ENCODE peak calls at places on chromosomes 16 and 17, in four cellular contexts. D is MM.1S; M is body of pancreas; H is CD8-positive, alpha-beta memory T cell. X is an unnamed sample. For H3K27me3, the result is how much of the 10 kb centered on the place peaks cover.

GRCh38 chr17:14094676-14095075 is 25.4 kb downstream of the COX10 start:
- DNase-seq in D (no peak), H (no peak), M (no peak), X (no peak)

GRCh38 chr17:48715496-48716399 is 6.6 kb downstream of the PRAC1 start:
- DNase-seq in M (no peak), H (no peak), D (no peak), X (no peak)

GRCh38 chr16:17379121-17379571 is 91.6 kb downstream of the XYLT1 start:
- DNase-seq in D (no peak), H (no peak), M (peak), X (peak)

GRCh38 chr16:21336231-21336630 is 58.1 kb upstream of the CRYM start:
- DNase-seq in D (no peak), H (no peak), M (no peak), X (no peak)

GRCh38 chr17:70848785-70849184 is 679.5 kb downstream of the KCNJ2 start:
- DNase-seq in M (no peak), H (no peak), D (no peak), X (no peak)

GRCh38 chr16:19892902-19893301 is 8.3 kb upstream of the GPRC5B start:
- DNase-seq in H (no peak), D (no peak), M (no peak), X (no peak)

GRCh38 chr17:28745052-28745776 is 1.4 kb downstream of the TRAF4 start:
- DNase-seq in D (peak), M (peak), H (no peak), X (peak)

GRCh38 chr17:79124513-79125209 is 50.0 kb downstream of the ENGASE start:
- DNase-seq in H (no peak), D (no peak), M (no peak), X (no peak)

GRCh38 chr16:73878616-73879015 is 418.0 kb upstream of the PSMD7 start:
- DNase-seq in M (peak), D (peak), H (no peak), X (no peak)

GRCh38 chr17:1412185-1413110 is 12.4 kb upstream of the YWHAE start:
- DNase-seq in M (peak), H (no peak), D (no peak), X (no peak)

GRCh38 chr16:48498761-48499600 is 111.0 kb downstream of the N4BP1 start:
- DNase-seq in D (no peak), M (peak), H (no peak), X (no peak)

GRCh38 chr16:78791011-78791410 is 691.6 kb downstream of the WWOX start:
- DNase-seq in D (no peak), M (no peak), H (no peak), X (no peak)

GRCh38 chr17:2181206-2181983 is 122.2 kb downstream of the SMG6 start:
- DNase-seq in D (no peak), H (no peak), M (peak), X (no peak)

GRCh38 chr17:49585422-49586027 is 9.9 kb downstream of the NXPH3 start:
- DNase-seq in H (no peak), D (no peak), M (no peak), X (no peak)

GRCh38 chr17:81870155-81870977 is 771 bp downstream of the ARHGDIA start:
- DNase-seq in D (peak), H (peak), M (peak), X (peak)

GRCh38 chr16:66562986-66563385 is 3.3 kb upstream of the CMTM1 start:
- DNase-seq in D (no peak), H (no peak), M (no peak), X (no peak)

GRCh38 chr17:49015924-49016774 is 19.0 kb downstream of the IGF2BP1 start:
- DNase-seq in H (no peak), D (no peak), M (no peak), X (no peak)

GRCh38 chr16:84541999-84542876 is 37.8 kb upstream of the MEAK7 start:
- DNase-seq in D (no peak), M (no peak), H (no peak), X (no peak)

GRCh38 chr17:66172706-66173223 is 19.2 kb downstream of the CEP112 start:
- DNase-seq in H (no peak), D (no peak), M (no peak), X (no peak)

GRCh38 chr17:37116802-37117201 is 168.0 kb downstream of the AATF start:
- DNase-seq in D (no peak), H (no peak), M (no peak), X (no peak)

GRCh38 chr16:58009856-58010416 is 8.7 kb downstream of the USB1 start:
- DNase-seq in M (no peak), H (peak), D (no peak), X (no peak)

GRCh38 chr17:38617967-38618760 is 12.4 kb upstream of the SRCIN1 start:
- DNase-seq in M (no peak), H (no peak), D (no peak), X (no peak)

GRCh38 chr16:83928341-83929055 is 24.5 kb upstream of the OSGIN1 start:
- DNase-seq in H (peak), M (no peak), D (no peak), X (no peak)

GRCh38 chr16:85211247-85211910 is 99.1 kb upstream of the CIBAR2 start:
- DNase-seq in M (no peak), D (no peak), H (no peak), X (no peak)

GRCh38 chr17:82320140-82320840 is 2.9 kb upstream of the CD7 start:
- DNase-seq in M (no peak), H (peak), D (no peak), X (peak)

GRCh38 chr17:75848523-75849303 is 4.5 kb upstream of the UNC13D start:
- DNase-seq in M (peak), H (peak), D (peak), X (peak)

GRCh38 chr17:2704031-2704889 is 7.3 kb downstream of the CLUH start:
- DNase-seq in D (no peak), M (no peak), H (no peak), X (no peak)

DNA sequence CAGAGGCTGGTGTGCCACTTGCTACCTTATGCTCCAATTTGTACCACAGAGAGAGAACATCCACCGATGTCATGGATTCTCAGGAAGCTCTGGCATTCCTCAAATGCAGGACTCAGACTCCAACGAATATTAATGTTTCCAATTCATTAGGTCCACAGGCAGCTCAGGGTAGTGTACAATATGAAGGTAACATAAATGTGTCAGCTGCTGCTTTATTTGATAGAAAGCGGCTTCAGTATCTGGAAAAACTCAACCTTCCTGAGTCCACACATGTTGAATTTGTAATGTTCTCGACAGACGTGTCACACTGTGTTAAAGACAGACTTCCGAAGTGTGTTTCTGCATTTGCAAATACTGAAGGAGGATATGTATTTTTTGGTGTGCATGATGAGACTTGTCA is 16.1 kb downstream of the SLFN5 start:
- DNase-seq in D (no peak), H (no peak), M (no peak), X (no peak)
- H3K27me3 ChIP-seq in D (under half), H (under half), M (under half), X (under half)

GRCh38 chr16:13961099-13961811 is 41.3 kb downstream of the ERCC4 start:
- DNase-seq in M (no peak), H (no peak), D (no peak), X (no peak)

GRCh38 chr16:13956635-13957196 is 36.8 kb downstream of the ERCC4 start:
- DNase-seq in D (no peak), H (no peak), M (no peak), X (no peak)

GRCh38 chr16:13958438-13958837 is 38.5 kb downstream of the ERCC4 start:
- DNase-seq in M (no peak), H (no peak), D (no peak), X (no peak)

GRCh38 chr16:13959626-13960025 is 39.7 kb downstream of the ERCC4 start:
- DNase-seq in H (no peak), M (no peak), D (no peak), X (no peak)

DNA sequence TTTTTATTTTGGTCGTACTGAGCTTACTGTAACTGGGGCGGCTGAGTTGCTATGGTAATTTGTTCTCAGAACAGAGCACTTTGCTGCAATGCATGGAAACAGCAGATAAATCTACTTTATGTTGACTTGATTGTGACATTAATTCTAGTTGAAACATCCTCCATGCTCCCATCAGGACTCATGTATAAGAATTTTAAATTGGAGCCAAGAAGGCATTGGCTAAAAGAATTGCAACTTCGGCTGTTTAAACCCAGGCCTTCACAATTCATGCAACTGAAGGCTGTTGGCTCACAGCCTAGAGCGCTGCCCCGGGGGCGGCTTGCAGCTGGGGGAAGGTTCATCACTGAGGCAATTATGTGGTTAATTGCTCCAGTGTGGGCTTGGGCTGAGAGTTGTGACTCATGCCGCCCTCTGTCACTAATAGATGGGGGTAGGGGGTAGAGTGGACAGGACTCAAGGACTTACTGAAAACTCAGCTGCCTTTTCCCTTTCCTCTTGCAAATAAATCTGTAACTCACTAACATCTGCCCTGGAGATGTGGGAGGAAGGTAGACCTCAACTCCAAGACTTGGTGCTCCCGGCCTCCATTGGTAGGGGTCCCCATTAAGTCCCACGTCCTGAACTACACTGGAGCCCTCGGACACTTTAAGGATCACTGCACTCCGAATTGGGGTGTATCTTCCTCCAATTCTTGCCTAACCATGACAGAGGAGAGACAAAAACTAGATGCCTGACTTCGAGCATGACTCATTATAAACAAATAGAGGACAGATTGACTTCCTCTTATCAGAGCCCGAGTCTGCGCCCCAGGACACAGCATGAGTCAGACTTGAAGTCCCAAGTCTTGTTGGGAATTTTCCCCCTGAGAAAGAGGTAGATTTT is 37.5 kb downstream of the ERCC4 start:
- DNase-seq in H (no peak), D (peak), M (peak), X (peak)
- H3K4me3 ChIP-seq in H (peak), D (peak), M (no peak), X (peak)

GRCh38 chr17:80479246-80479566 is 2.8 kb upstream of the NPTX1 start:
- DNase-seq in M (no peak), H (no peak), D (no peak), X (no peak)
- H3K27me3 ChIP-seq in M (under half), H (under half), D (half or more), X (half or more)

DNA sequence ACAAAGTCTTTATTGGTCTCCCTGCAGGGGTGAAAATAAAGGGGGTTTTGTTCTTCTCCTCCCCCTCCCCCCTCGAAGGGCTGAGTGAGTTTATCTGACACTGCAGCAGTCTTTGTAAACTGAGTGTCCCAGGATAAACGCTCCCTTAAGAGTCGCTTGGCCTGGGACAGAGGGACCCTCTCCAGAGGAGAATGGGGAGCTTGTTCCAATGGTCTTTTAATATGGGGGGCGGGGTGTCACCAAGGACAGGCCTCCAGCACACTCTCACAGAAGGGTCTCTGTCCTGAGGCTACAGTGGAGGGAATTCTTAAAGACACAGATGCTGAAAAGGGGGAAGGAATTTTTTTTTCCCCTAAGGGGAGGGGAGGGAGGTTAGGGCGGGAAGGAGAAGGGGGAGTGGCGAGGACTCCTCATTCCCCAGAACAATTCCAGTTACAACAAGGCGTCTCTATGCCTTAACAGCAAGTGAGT is 455.5 kb downstream of the SOX9 start:
- DNase-seq in H (no peak), M (no peak), D (no peak), X (no peak)
- H3K4me3 ChIP-seq in H (no peak), M (no peak), D (no peak), X (no peak)

DNA sequence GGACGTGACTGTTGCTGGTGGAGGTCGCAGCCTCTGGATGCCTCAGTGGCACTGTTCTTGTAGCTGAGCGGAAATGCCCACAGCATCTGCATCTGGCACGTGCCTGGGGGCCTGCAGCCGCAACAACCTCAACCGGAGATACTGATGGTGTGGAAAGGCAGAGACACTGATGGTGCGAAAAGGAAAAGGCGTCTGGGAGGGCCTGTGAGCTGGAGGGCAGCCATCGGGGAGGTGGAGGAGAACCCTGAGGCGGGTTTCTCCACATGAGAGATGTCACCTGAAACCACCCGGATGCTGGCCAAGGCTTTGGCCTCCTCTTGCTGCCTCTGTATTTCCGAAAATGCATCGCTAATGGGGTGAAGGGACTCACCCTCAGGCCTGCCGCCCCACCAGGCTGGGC is 284.8 kb upstream of the WSB1 start:
- DNase-seq in M (no peak), H (no peak), D (no peak), X (no peak)
- H3K27me3 ChIP-seq in M (under half), H (under half), D (under half), X (under half)

GRCh38 chr16:86321491-86321890 is 188.8 kb upstream of the FOXF1 start:
- DNase-seq in D (no peak), H (no peak), M (no peak), X (no peak)

GRCh38 chr16:86324320-86324719 is 186.0 kb upstream of the FOXF1 start:
- DNase-seq in M (no peak), H (no peak), D (no peak), X (no peak)

GRCh38 chr16:86322840-86323239 is 187.5 kb upstream of the FOXF1 start:
- DNase-seq in H (no peak), D (no peak), M (no peak), X (no peak)

GRCh38 chr16:86319871-86320270 is 190.5 kb upstream of the FOXF1 start:
- DNase-seq in D (no peak), H (no peak), M (no peak), X (no peak)

GRCh38 chr16:86322283-86322682 is 188.0 kb upstream of the FOXF1 start:
- DNase-seq in D (no peak), M (no peak), H (no peak), X (no peak)
- H3K4me3 ChIP-seq in D (no peak), M (no peak), H (no peak), X (no peak)